ENCODE peak calls at places on chromosomes 11 and 22, in six cellular contexts. One of them, this sample, is unnamed.
A peak's percentile ranks its signal among the peaks of the same experiment; 100 is the strongest.

GRCh38 chr11:93031386-93031785 is 61.9 kb downstream of the MTNR1B start:
- DNase-seq in CD4-positive, alpha-beta T cell: no peak
- DNase-seq in neural progenitor cell: peak; percentile 19
- DNase-seq in omental fat pad: no peak
- DNase-seq in GM12865: no peak
- DNase-seq in left lung: no peak
- DNase-seq in this sample: no peak

GRCh38 chr11:108938604-108939003 is 273.7 kb downstream of the DDX10 start:
- DNase-seq in GM12865: no peak
- DNase-seq in left lung: no peak
- DNase-seq in neural progenitor cell: no peak
- DNase-seq in omental fat pad: no peak
- DNase-seq in CD4-positive, alpha-beta T cell: no peak
- DNase-seq in this sample: no peak

GRCh38 chr11:120645639-120646038 is 134.1 kb downstream of the GRIK4 start:
- DNase-seq in CD4-positive, alpha-beta T cell: no peak
- DNase-seq in omental fat pad: no peak
- DNase-seq in neural progenitor cell: peak; percentile 78
- DNase-seq in GM12865: no peak
- DNase-seq in left lung: no peak
- DNase-seq in this sample: no peak

GRCh38 chr22:43377486-43377995 is 34.3 kb upstream of the MPPED1 start:
- DNase-seq in left lung: no peak
- DNase-seq in omental fat pad: no peak
- DNase-seq in GM12865: peak; percentile 37
- DNase-seq in CD4-positive, alpha-beta T cell: no peak
- DNase-seq in neural progenitor cell: no peak
- DNase-seq in this sample: no peak

GRCh38 chr11:72831521-72832300 is 17.5 kb downstream of the ATG16L2 start:
- DNase-seq in neural progenitor cell: peak; percentile 90
- DNase-seq in GM12865: peak; percentile 59
- DNase-seq in CD4-positive, alpha-beta T cell: peak; percentile 43
- DNase-seq in left lung: peak; percentile 79
- DNase-seq in omental fat pad: peak; percentile 68
- DNase-seq in this sample: no peak

GRCh38 chr11:11701070-11701469 is 79.3 kb upstream of the GALNT18 start:
- DNase-seq in CD4-positive, alpha-beta T cell: no peak
- DNase-seq in GM12865: no peak
- DNase-seq in omental fat pad: no peak
- DNase-seq in neural progenitor cell: no peak
- DNase-seq in left lung: no peak
- DNase-seq in this sample: no peak

GRCh38 chr11:131957891-131958290 is 587.5 kb downstream of the NTM start:
- DNase-seq in left lung: no peak
- DNase-seq in omental fat pad: no peak
- DNase-seq in neural progenitor cell: no peak
- DNase-seq in CD4-positive, alpha-beta T cell: no peak
- DNase-seq in GM12865: no peak
- DNase-seq in this sample: no peak

GRCh38 chr22:35835998-35836691 is 118.5 kb downstream of the APOL5 start:
- DNase-seq in left lung: peak; percentile 59
- DNase-seq in neural progenitor cell: peak; percentile 75
- DNase-seq in CD4-positive, alpha-beta T cell: no peak
- DNase-seq in omental fat pad: no peak
- DNase-seq in GM12865: no peak
- DNase-seq in this sample: no peak

GRCh38 chr11:5596611-5597201 is at the start of gene TRIM6:
- DNase-seq in omental fat pad: peak; percentile 33
- DNase-seq in CD4-positive, alpha-beta T cell: no peak
- DNase-seq in neural progenitor cell: peak; percentile 79
- DNase-seq in GM12865: peak; percentile 56
- DNase-seq in left lung: peak; percentile 64
- DNase-seq in this sample: no peak

GRCh38 chr22:26259510-26259909 is 90.2 kb downstream of the SEZ6L start:
- DNase-seq in GM12865: peak; percentile 32
- DNase-seq in neural progenitor cell: peak; percentile 82
- DNase-seq in CD4-positive, alpha-beta T cell: no peak
- DNase-seq in left lung: no peak
- DNase-seq in omental fat pad: no peak
- DNase-seq in this sample: no peak

GRCh38 chr11:130243816-130244215 is 70.9 kb downstream of the ZBTB44 start:
- DNase-seq in neural progenitor cell: no peak
- DNase-seq in GM12865: peak; percentile 49
- DNase-seq in CD4-positive, alpha-beta T cell: no peak
- DNase-seq in omental fat pad: no peak
- DNase-seq in left lung: no peak
- DNase-seq in this sample: no peak

GRCh38 chr11:86814775-86815174 is 14.4 kb downstream of the PRSS23 start:
- DNase-seq in GM12865: no peak
- DNase-seq in omental fat pad: no peak
- DNase-seq in neural progenitor cell: no peak
- DNase-seq in CD4-positive, alpha-beta T cell: no peak
- DNase-seq in left lung: no peak
- DNase-seq in this sample: no peak

GRCh38 chr22:38768036-38768435 is 12.2 kb upstream of the SUN2 start:
- DNase-seq in neural progenitor cell: no peak
- DNase-seq in omental fat pad: no peak
- DNase-seq in CD4-positive, alpha-beta T cell: no peak
- DNase-seq in left lung: no peak
- DNase-seq in GM12865: no peak
- DNase-seq in this sample: no peak

GRCh38 chr22:41857160-41857859 is 24.4 kb downstream of the SREBF2 start:
- DNase-seq in omental fat pad: no peak
- DNase-seq in CD4-positive, alpha-beta T cell: peak; percentile 61
- DNase-seq in left lung: no peak
- DNase-seq in GM12865: peak; percentile 84
- DNase-seq in neural progenitor cell: peak; percentile 70
- DNase-seq in this sample: peak; percentile 59

GRCh38 chr11:119236490-119236889 is 30.4 kb downstream of the CBL start:
- DNase-seq in neural progenitor cell: no peak
- DNase-seq in GM12865: peak; percentile 16
- DNase-seq in omental fat pad: no peak
- DNase-seq in left lung: no peak
- DNase-seq in CD4-positive, alpha-beta T cell: no peak
- DNase-seq in this sample: no peak

GRCh38 chr11:83102806-83103205 is 31.1 kb upstream of the RAB30 start:
- DNase-seq in omental fat pad: no peak
- DNase-seq in GM12865: no peak
- DNase-seq in CD4-positive, alpha-beta T cell: no peak
- DNase-seq in neural progenitor cell: no peak
- DNase-seq in left lung: no peak
- DNase-seq in this sample: no peak

GRCh38 chr11:135006800-135007199 is 594.8 kb upstream of the B3GAT1 start:
- DNase-seq in omental fat pad: no peak
- DNase-seq in GM12865: no peak
- DNase-seq in left lung: no peak
- DNase-seq in neural progenitor cell: peak; percentile 25
- DNase-seq in CD4-positive, alpha-beta T cell: no peak
- DNase-seq in this sample: no peak

GRCh38 chr22:45096256-45096907 is 67.3 kb upstream of the NUP50 start:
- DNase-seq in GM12865: peak; percentile 58
- DNase-seq in left lung: no peak
- DNase-seq in neural progenitor cell: peak; percentile 80
- DNase-seq in omental fat pad: no peak
- DNase-seq in CD4-positive, alpha-beta T cell: peak; percentile 17
- DNase-seq in this sample: no peak

GRCh38 chr22:27875951-27876350 is 43.1 kb downstream of the PITPNB start:
- DNase-seq in GM12865: no peak
- DNase-seq in omental fat pad: no peak
- DNase-seq in CD4-positive, alpha-beta T cell: no peak
- DNase-seq in left lung: no peak
- DNase-seq in neural progenitor cell: no peak
- DNase-seq in this sample: peak; percentile 19

GRCh38 chr11:15936011-15936410 is 420.3 kb downstream of the SOX6 start:
- DNase-seq in left lung: no peak
- DNase-seq in neural progenitor cell: no peak
- DNase-seq in GM12865: no peak
- DNase-seq in omental fat pad: no peak
- DNase-seq in CD4-positive, alpha-beta T cell: no peak
- DNase-seq in this sample: no peak

GRCh38 chr11:119155733-119156492 is 7.1 kb downstream of the ABCG4 start:
- DNase-seq in GM12865: peak; percentile 44
- DNase-seq in left lung: no peak
- DNase-seq in omental fat pad: no peak
- DNase-seq in CD4-positive, alpha-beta T cell: no peak
- DNase-seq in neural progenitor cell: peak; percentile 40
- DNase-seq in this sample: no peak

GRCh38 chr11:128182844-128183243 is 404.5 kb downstream of the ETS1 start:
- DNase-seq in omental fat pad: no peak
- DNase-seq in CD4-positive, alpha-beta T cell: no peak
- DNase-seq in GM12865: no peak
- DNase-seq in left lung: no peak
- DNase-seq in neural progenitor cell: peak; percentile 23
- DNase-seq in this sample: no peak

GRCh38 chr22:27668828-27669797 is 132.4 kb downstream of the MN1 start:
- DNase-seq in left lung: peak; percentile 40
- DNase-seq in neural progenitor cell: no peak
- DNase-seq in GM12865: no peak
- DNase-seq in CD4-positive, alpha-beta T cell: no peak
- DNase-seq in omental fat pad: no peak
- DNase-seq in this sample: no peak

GRCh38 chr22:46432164-46433068 is 96.9 kb downstream of the TRMU start:
- DNase-seq in GM12865: peak; percentile 62
- DNase-seq in neural progenitor cell: no peak
- DNase-seq in omental fat pad: no peak
- DNase-seq in CD4-positive, alpha-beta T cell: peak; percentile 33
- DNase-seq in left lung: no peak
- DNase-seq in this sample: peak; percentile 23

GRCh38 chr11:97033178-97033577 is 643.4 kb downstream of the JRKL start:
- DNase-seq in left lung: no peak
- DNase-seq in GM12865: no peak
- DNase-seq in CD4-positive, alpha-beta T cell: no peak
- DNase-seq in omental fat pad: no peak
- DNase-seq in neural progenitor cell: peak; percentile 36
- DNase-seq in this sample: no peak

GRCh38 chr11:126764221-126764620 is 236.3 kb downstream of the KIRREL3 start:
- DNase-seq in GM12865: peak; percentile 10
- DNase-seq in CD4-positive, alpha-beta T cell: no peak
- DNase-seq in neural progenitor cell: no peak
- DNase-seq in left lung: no peak
- DNase-seq in omental fat pad: no peak
- DNase-seq in this sample: no peak

GRCh38 chr22:18110194-18110943 is at the start of gene TUBA8:
- DNase-seq in CD4-positive, alpha-beta T cell: no peak
- DNase-seq in GM12865: peak; percentile 87
- DNase-seq in neural progenitor cell: peak; percentile 72
- DNase-seq in omental fat pad: no peak
- DNase-seq in left lung: no peak
- DNase-seq in this sample: no peak

GRCh38 chr11:126277322-126277721 is 5.6 kb upstream of the TIRAP start:
- DNase-seq in neural progenitor cell: no peak
- DNase-seq in left lung: no peak
- DNase-seq in GM12865: no peak
- DNase-seq in CD4-positive, alpha-beta T cell: no peak
- DNase-seq in omental fat pad: no peak
- DNase-seq in this sample: no peak

GRCh38 chr11:5004429-5005274 is 10.0 kb downstream of the OR51L1 start:
- DNase-seq in GM12865: peak; percentile 57
- DNase-seq in neural progenitor cell: peak; percentile 71
- DNase-seq in left lung: peak; percentile 38
- DNase-seq in omental fat pad: peak; percentile 29
- DNase-seq in CD4-positive, alpha-beta T cell: no peak
- DNase-seq in this sample: no peak

GRCh38 chr11:69934861-69935494 is 115.8 kb upstream of the FGF3 start:
- DNase-seq in neural progenitor cell: no peak
- DNase-seq in GM12865: no peak
- DNase-seq in CD4-positive, alpha-beta T cell: no peak
- DNase-seq in omental fat pad: no peak
- DNase-seq in left lung: peak; percentile 30
- DNase-seq in this sample: no peak

GRCh38 chr22:42632096-42632495 is 8.3 kb downstream of the ATP5MGL start:
- DNase-seq in left lung: no peak
- DNase-seq in neural progenitor cell: peak; percentile 52
- DNase-seq in CD4-positive, alpha-beta T cell: no peak
- DNase-seq in GM12865: no peak
- DNase-seq in omental fat pad: no peak
- DNase-seq in this sample: no peak

GRCh38 chr11:111978028-111978771 is 41.1 kb downstream of the DIXDC1 start:
- DNase-seq in CD4-positive, alpha-beta T cell: no peak
- DNase-seq in left lung: peak; percentile 35
- DNase-seq in GM12865: no peak
- DNase-seq in neural progenitor cell: peak; percentile 72
- DNase-seq in omental fat pad: no peak
- DNase-seq in this sample: no peak
- TF ChIP-seq CTCF in CD4-positive, alpha-beta T cell: no peak
- TF ChIP-seq CTCF in left lung: no peak
- TF ChIP-seq CTCF in GM12865: no peak
- TF ChIP-seq CTCF in neural progenitor cell: no peak
- TF ChIP-seq CTCF in omental fat pad: no peak
- TF ChIP-seq CTCF in this sample: no peak

DNA sequence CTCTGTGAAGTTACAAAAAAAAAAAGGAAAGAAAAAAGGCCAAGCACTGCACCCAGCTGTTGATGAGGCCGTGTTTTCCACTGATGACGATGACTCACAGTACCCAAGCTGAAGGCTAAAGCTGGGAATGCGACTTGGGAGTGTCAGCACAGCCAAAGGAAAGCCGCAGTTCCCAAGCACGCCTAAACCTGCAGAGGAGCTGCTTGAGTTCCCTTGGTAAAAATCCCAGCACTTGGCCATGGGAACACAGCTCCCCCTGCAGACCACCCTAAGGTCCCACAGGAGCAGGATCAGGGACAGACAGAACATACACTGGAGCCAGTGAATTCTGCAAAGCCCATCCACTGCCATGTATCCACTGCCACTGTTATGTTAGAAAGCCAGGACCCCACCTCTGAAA is 39.9 kb downstream of the SERGEF start:
- DNase-seq in left lung: peak; percentile 51
- DNase-seq in CD4-positive, alpha-beta T cell: no peak
- DNase-seq in GM12865: peak; percentile 20
- DNase-seq in neural progenitor cell: peak; percentile 80
- DNase-seq in omental fat pad: no peak
- DNase-seq in this sample: no peak
- TF ChIP-seq CTCF in left lung: peak; percentile 44
- TF ChIP-seq CTCF in CD4-positive, alpha-beta T cell: no peak
- TF ChIP-seq CTCF in GM12865: peak; percentile 40
- TF ChIP-seq CTCF in neural progenitor cell: peak; percentile 79
- TF ChIP-seq CTCF in omental fat pad: no peak
- TF ChIP-seq CTCF in this sample: no peak

GRCh38 chr11:1482581-1483444 is 3.8 kb downstream of the MOB2 start:
- DNase-seq in GM12865: no peak
- DNase-seq in left lung: no peak
- DNase-seq in CD4-positive, alpha-beta T cell: no peak
- DNase-seq in neural progenitor cell: no peak
- DNase-seq in omental fat pad: no peak
- DNase-seq in this sample: no peak
- TF ChIP-seq CTCF in GM12865: no peak
- TF ChIP-seq CTCF in left lung: no peak
- TF ChIP-seq CTCF in CD4-positive, alpha-beta T cell: no peak
- TF ChIP-seq CTCF in neural progenitor cell: peak; percentile 22
- TF ChIP-seq CTCF in omental fat pad: no peak
- TF ChIP-seq CTCF in this sample: no peak

DNA sequence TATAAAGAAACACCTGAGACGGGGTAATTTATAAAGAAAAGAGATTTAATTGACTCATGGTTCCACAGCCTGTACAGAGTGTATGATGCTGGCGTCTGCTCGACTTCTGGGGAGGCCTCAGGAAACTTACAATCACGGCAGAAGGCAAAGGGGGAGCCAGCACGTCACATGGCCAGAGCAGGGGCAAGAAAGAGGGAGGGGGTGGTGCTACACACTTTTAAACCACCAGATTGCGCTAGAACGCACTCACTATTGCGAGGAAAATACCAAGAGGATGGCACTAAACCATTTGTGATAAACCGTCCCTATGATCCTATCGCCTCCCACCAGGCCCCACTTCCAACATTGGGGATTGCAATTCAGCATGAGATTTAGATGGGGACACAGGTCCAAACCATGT is 79.7 kb upstream of the CARD18 start:
- DNase-seq in GM12865: peak; percentile 3
- DNase-seq in CD4-positive, alpha-beta T cell: no peak
- DNase-seq in left lung: no peak
- DNase-seq in omental fat pad: no peak
- DNase-seq in neural progenitor cell: no peak
- DNase-seq in this sample: no peak
- TF ChIP-seq CTCF in GM12865: no peak
- TF ChIP-seq CTCF in CD4-positive, alpha-beta T cell: no peak
- TF ChIP-seq CTCF in left lung: no peak
- TF ChIP-seq CTCF in omental fat pad: no peak
- TF ChIP-seq CTCF in neural progenitor cell: no peak
- TF ChIP-seq CTCF in this sample: no peak